ENCODE peak calls at places on chromosome 2, in nine cellular contexts. One of them, this sample, is unnamed.

GRCh38 chr2:163401481-163401880 is 334.3 kb downstream of the FIGN start:
- DNase-seq in HCT116: no peak
- DNase-seq in Peyer's patch: no peak
- DNase-seq in lower lobe of right lung: no peak
- DNase-seq in breast epithelium: no peak
- DNase-seq in prostate gland: no peak
- DNase-seq in adrenal gland: peak; percentile 66
- DNase-seq in ovary: no peak
- DNase-seq in endothelial cell of umbilical vein: peak; percentile 35
- DNase-seq in this sample: no peak

GRCh38 chr2:152336103-152336853 is 1.3 kb downstream of the FMNL2 start:
- DNase-seq in HCT116: no peak
- DNase-seq in lower lobe of right lung: peak; percentile 72
- DNase-seq in Peyer's patch: no peak
- DNase-seq in prostate gland: peak; percentile 41
- DNase-seq in adrenal gland: peak; percentile 67
- DNase-seq in ovary: peak; percentile 74
- DNase-seq in endothelial cell of umbilical vein: peak; percentile 54
- DNase-seq in breast epithelium: no peak
- DNase-seq in this sample: peak; percentile 69

GRCh38 chr2:75309596-75310290 is 110.4 kb upstream of the TACR1 start:
- DNase-seq in HCT116: no peak
- DNase-seq in breast epithelium: no peak
- DNase-seq in lower lobe of right lung: no peak
- DNase-seq in ovary: no peak
- DNase-seq in adrenal gland: no peak
- DNase-seq in prostate gland: no peak
- DNase-seq in Peyer's patch: no peak
- DNase-seq in endothelial cell of umbilical vein: no peak
- DNase-seq in this sample: no peak

GRCh38 chr2:133080822-133081221 is 410.8 kb upstream of the LYPD1 start:
- DNase-seq in HCT116: no peak
- DNase-seq in breast epithelium: no peak
- DNase-seq in endothelial cell of umbilical vein: no peak
- DNase-seq in adrenal gland: no peak
- DNase-seq in prostate gland: no peak
- DNase-seq in ovary: no peak
- DNase-seq in Peyer's patch: no peak
- DNase-seq in lower lobe of right lung: no peak
- DNase-seq in this sample: no peak

GRCh38 chr2:178592655-178593054 is 112.4 kb downstream of the PLEKHA3 start:
- DNase-seq in Peyer's patch: no peak
- DNase-seq in HCT116: no peak
- DNase-seq in lower lobe of right lung: no peak
- DNase-seq in prostate gland: no peak
- DNase-seq in adrenal gland: no peak
- DNase-seq in breast epithelium: no peak
- DNase-seq in ovary: no peak
- DNase-seq in endothelial cell of umbilical vein: no peak
- DNase-seq in this sample: no peak

GRCh38 chr2:24830351-24830750 is 37.1 kb downstream of the CENPO start:
- DNase-seq in endothelial cell of umbilical vein: no peak
- DNase-seq in breast epithelium: no peak
- DNase-seq in lower lobe of right lung: no peak
- DNase-seq in HCT116: peak; percentile 10
- DNase-seq in Peyer's patch: no peak
- DNase-seq in prostate gland: no peak
- DNase-seq in adrenal gland: no peak
- DNase-seq in ovary: no peak
- DNase-seq in this sample: no peak

GRCh38 chr2:45199973-45200372 is 190.7 kb upstream of the SIX2 start:
- DNase-seq in prostate gland: no peak
- DNase-seq in lower lobe of right lung: no peak
- DNase-seq in Peyer's patch: no peak
- DNase-seq in adrenal gland: no peak
- DNase-seq in ovary: no peak
- DNase-seq in endothelial cell of umbilical vein: no peak
- DNase-seq in HCT116: no peak
- DNase-seq in breast epithelium: no peak
- DNase-seq in this sample: no peak

GRCh38 chr2:159003555-159003954 is 35.1 kb downstream of the TANC1 start:
- DNase-seq in adrenal gland: no peak
- DNase-seq in breast epithelium: no peak
- DNase-seq in lower lobe of right lung: no peak
- DNase-seq in ovary: no peak
- DNase-seq in Peyer's patch: no peak
- DNase-seq in HCT116: no peak
- DNase-seq in endothelial cell of umbilical vein: no peak
- DNase-seq in prostate gland: no peak
- DNase-seq in this sample: no peak

GRCh38 chr2:80258321-80258720 is 46.2 kb downstream of the LRRTM1 start:
- DNase-seq in ovary: no peak
- DNase-seq in endothelial cell of umbilical vein: no peak
- DNase-seq in HCT116: no peak
- DNase-seq in prostate gland: no peak
- DNase-seq in adrenal gland: no peak
- DNase-seq in breast epithelium: no peak
- DNase-seq in lower lobe of right lung: no peak
- DNase-seq in Peyer's patch: no peak
- DNase-seq in this sample: no peak

GRCh38 chr2:80258793-80259192 is 45.8 kb downstream of the LRRTM1 start:
- DNase-seq in HCT116: no peak
- DNase-seq in breast epithelium: no peak
- DNase-seq in Peyer's patch: no peak
- DNase-seq in endothelial cell of umbilical vein: no peak
- DNase-seq in adrenal gland: no peak
- DNase-seq in prostate gland: no peak
- DNase-seq in ovary: no peak
- DNase-seq in lower lobe of right lung: no peak
- DNase-seq in this sample: no peak

GRCh38 chr2:80252294-80252986 is 52.1 kb downstream of the LRRTM1 start:
- DNase-seq in breast epithelium: no peak
- DNase-seq in adrenal gland: no peak
- DNase-seq in lower lobe of right lung: no peak
- DNase-seq in prostate gland: no peak
- DNase-seq in Peyer's patch: no peak
- DNase-seq in ovary: no peak
- DNase-seq in HCT116: no peak
- DNase-seq in endothelial cell of umbilical vein: no peak
- DNase-seq in this sample: no peak

GRCh38 chr2:80259292-80259691 is 45.3 kb downstream of the LRRTM1 start:
- DNase-seq in HCT116: no peak
- DNase-seq in breast epithelium: no peak
- DNase-seq in lower lobe of right lung: no peak
- DNase-seq in endothelial cell of umbilical vein: no peak
- DNase-seq in prostate gland: no peak
- DNase-seq in ovary: no peak
- DNase-seq in adrenal gland: no peak
- DNase-seq in Peyer's patch: no peak
- DNase-seq in this sample: no peak

DNA sequence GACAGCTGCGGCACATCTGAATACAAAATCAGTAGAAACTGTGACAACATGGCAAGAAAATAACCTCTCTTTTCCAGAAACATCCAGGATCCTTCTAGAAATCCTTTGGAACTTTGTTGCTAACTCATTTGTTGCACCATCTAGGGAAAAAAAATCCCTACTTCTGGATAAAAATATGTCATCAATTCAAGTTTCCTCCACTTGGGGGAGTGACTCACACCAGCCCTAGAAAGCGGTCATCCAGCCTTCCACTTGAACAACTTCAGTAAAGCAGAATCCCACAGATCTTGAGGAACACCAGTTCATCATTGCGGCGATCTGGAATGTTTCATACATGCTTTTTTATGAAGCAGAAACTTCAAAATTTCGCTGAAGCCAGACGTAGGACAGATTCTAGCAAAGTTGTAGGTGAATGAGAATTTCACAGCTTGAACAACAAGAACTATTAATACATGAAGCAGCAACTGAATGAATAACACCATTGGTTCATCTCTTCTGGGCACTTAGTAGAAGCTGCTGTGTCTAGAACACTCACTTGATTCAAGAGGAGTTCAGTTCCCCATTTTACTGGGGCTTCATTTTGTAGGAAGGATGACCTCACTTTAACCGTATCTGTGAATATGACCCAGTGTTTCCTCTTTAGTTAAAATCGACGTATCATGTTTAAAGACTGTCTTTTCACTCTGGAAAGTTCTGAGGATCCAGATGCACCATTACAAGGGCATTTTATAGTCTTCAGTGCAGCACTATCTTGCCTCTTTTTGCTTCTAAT is 48.0 kb downstream of the LRRTM1 start:
- DNase-seq in ovary: no peak
- DNase-seq in adrenal gland: no peak
- DNase-seq in prostate gland: no peak
- DNase-seq in HCT116: no peak
- DNase-seq in breast epithelium: no peak
- DNase-seq in endothelial cell of umbilical vein: no peak
- DNase-seq in Peyer's patch: no peak
- DNase-seq in lower lobe of right lung: no peak
- DNase-seq in this sample: no peak
- TF ChIP-seq CTCF in ovary: no peak
- TF ChIP-seq CTCF in adrenal gland: peak; percentile 10
- TF ChIP-seq CTCF in prostate gland: no peak
- TF ChIP-seq CTCF in HCT116: no peak
- TF ChIP-seq CTCF in breast epithelium: no peak
- TF ChIP-seq CTCF in endothelial cell of umbilical vein: no peak
- TF ChIP-seq CTCF in Peyer's patch: no peak
- TF ChIP-seq CTCF in lower lobe of right lung: no peak
- TF ChIP-seq CTCF in this sample: peak; percentile 3

DNA sequence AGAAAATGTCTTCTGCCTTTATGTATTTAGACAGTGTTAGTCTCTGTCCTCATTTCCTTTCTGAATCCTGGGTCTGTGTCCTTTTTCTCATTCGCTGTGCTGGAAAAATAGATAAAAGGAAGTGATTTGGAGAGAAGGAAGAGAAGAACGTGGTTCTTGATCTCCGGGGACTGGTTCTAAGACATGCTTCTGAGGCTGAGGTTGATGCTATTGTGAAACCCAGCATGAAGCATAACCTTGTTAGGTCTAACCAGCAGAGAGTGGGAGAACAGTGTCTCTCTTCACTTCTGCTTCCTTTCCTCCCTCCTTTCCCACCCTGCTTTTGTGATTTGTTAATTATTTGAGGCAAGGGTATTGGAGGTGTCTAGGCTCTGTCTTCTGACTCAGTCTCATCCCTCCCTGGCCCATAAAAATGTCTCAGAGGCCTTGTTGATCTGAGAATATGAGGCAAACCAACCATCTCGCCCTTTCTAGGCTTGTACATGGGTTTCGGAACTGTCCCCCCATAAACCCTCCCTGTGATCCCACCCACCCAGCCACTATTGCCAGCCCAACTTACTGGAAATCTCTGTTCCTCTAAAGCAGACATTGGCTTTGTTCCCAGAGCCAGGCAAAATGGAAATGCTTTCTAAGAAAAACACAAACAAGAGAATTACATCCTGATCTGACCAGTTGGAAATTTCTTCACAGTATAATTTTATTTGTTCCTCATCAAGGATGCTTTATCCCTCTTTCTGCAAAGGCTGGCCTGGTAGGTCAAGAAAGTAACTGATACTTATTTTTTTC is 360.6 kb upstream of the TNP1 start:
- DNase-seq in ovary: peak; percentile 40
- DNase-seq in adrenal gland: peak; percentile 51
- DNase-seq in Peyer's patch: no peak
- DNase-seq in endothelial cell of umbilical vein: peak; percentile 53
- DNase-seq in prostate gland: peak; percentile 7
- DNase-seq in lower lobe of right lung: no peak
- DNase-seq in HCT116: no peak
- DNase-seq in breast epithelium: no peak
- DNase-seq in this sample: no peak
- H3K27me3 ChIP-seq in ovary: no peaks in the 10 kb centered on the region
- H3K27me3 ChIP-seq in adrenal gland: no peaks in the 10 kb centered on the region
- H3K27me3 ChIP-seq in Peyer's patch: no peaks in the 10 kb centered on the region
- H3K27me3 ChIP-seq in endothelial cell of umbilical vein: no peaks in the 10 kb centered on the region
- H3K27me3 ChIP-seq in prostate gland: no peaks in the 10 kb centered on the region
- H3K27me3 ChIP-seq in lower lobe of right lung: no peaks in the 10 kb centered on the region
- H3K27me3 ChIP-seq in HCT116: peaks cover 41% of the 10 kb centered on the region
- H3K27me3 ChIP-seq in breast epithelium: no peaks in the 10 kb centered on the region
- H3K27me3 ChIP-seq in this sample: no peaks in the 10 kb centered on the region

GRCh38 chr2:48755473-48755872 is at the start of gene LHCGR:
- DNase-seq in endothelial cell of umbilical vein: no peak
- DNase-seq in HCT116: no peak
- DNase-seq in adrenal gland: no peak
- DNase-seq in lower lobe of right lung: peak; percentile 49
- DNase-seq in Peyer's patch: no peak
- DNase-seq in breast epithelium: no peak
- DNase-seq in prostate gland: no peak
- DNase-seq in ovary: peak; percentile 49
- DNase-seq in this sample: no peak

GRCh38 chr2:48753228-48753627 is 2.3 kb downstream of the LHCGR start:
- DNase-seq in prostate gland: no peak
- DNase-seq in lower lobe of right lung: no peak
- DNase-seq in ovary: no peak
- DNase-seq in Peyer's patch: no peak
- DNase-seq in endothelial cell of umbilical vein: no peak
- DNase-seq in breast epithelium: no peak
- DNase-seq in adrenal gland: no peak
- DNase-seq in HCT116: no peak
- DNase-seq in this sample: peak; percentile 29

GRCh38 chr2:48749820-48750739 is 5.4 kb downstream of the LHCGR start:
- DNase-seq in Peyer's patch: no peak
- DNase-seq in adrenal gland: no peak
- DNase-seq in prostate gland: no peak
- DNase-seq in breast epithelium: no peak
- DNase-seq in lower lobe of right lung: no peak
- DNase-seq in ovary: no peak
- DNase-seq in endothelial cell of umbilical vein: no peak
- DNase-seq in HCT116: no peak
- DNase-seq in this sample: peak; percentile 49

GRCh38 chr2:48756289-48756688 is 765 bp upstream of the LHCGR start:
- DNase-seq in Peyer's patch: no peak
- DNase-seq in HCT116: no peak
- DNase-seq in adrenal gland: no peak
- DNase-seq in endothelial cell of umbilical vein: no peak
- DNase-seq in ovary: no peak
- DNase-seq in breast epithelium: no peak
- DNase-seq in lower lobe of right lung: no peak
- DNase-seq in prostate gland: no peak
- DNase-seq in this sample: no peak

DNA sequence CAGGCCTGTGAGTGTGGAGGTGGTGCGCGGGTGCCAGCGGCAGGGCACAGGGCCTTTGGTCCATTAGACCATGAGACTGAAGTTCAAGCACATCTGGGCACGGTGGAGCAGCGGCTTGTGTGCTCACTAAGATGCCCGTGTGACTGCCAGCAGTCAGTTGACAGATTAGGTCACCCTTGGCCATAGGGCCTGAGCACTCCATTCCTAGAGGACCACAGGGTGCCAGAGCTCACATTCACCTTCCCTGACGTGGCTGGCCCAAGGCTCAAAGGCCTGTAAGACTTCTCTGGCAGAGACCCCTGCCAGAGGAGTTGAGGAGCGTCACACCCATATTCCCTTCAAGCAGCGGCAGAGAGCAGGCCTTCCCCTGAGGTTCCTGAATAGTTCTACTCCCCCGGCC is 650 bp downstream of the LHCGR start:
- DNase-seq in adrenal gland: no peak
- DNase-seq in Peyer's patch: no peak
- DNase-seq in HCT116: no peak
- DNase-seq in breast epithelium: no peak
- DNase-seq in ovary: no peak
- DNase-seq in lower lobe of right lung: no peak
- DNase-seq in endothelial cell of umbilical vein: no peak
- DNase-seq in prostate gland: no peak
- DNase-seq in this sample: no peak
- H3K4me3 ChIP-seq in adrenal gland: no peak overlapping the region
- H3K4me3 ChIP-seq in Peyer's patch: no peak overlapping the region
- H3K4me3 ChIP-seq in HCT116: no peak overlapping the region
- H3K4me3 ChIP-seq in breast epithelium: no peak overlapping the region
- H3K4me3 ChIP-seq in ovary: no peak overlapping the region
- H3K4me3 ChIP-seq in lower lobe of right lung: no peak overlapping the region
- H3K4me3 ChIP-seq in endothelial cell of umbilical vein: no peak overlapping the region
- H3K4me3 ChIP-seq in prostate gland: no peak overlapping the region
- H3K4me3 ChIP-seq in this sample: no peak overlapping the region

GRCh38 chr2:136132840-136133570 is 15.1 kb upstream of the CXCR4 start:
- DNase-seq in Peyer's patch: no peak
- DNase-seq in adrenal gland: no peak
- DNase-seq in ovary: no peak
- DNase-seq in lower lobe of right lung: no peak
- DNase-seq in prostate gland: no peak
- DNase-seq in HCT116: no peak
- DNase-seq in breast epithelium: no peak
- DNase-seq in endothelial cell of umbilical vein: no peak
- DNase-seq in this sample: no peak

GRCh38 chr2:136131484-136131960 is 13.6 kb upstream of the CXCR4 start:
- DNase-seq in adrenal gland: no peak
- DNase-seq in lower lobe of right lung: no peak
- DNase-seq in ovary: no peak
- DNase-seq in endothelial cell of umbilical vein: no peak
- DNase-seq in HCT116: no peak
- DNase-seq in prostate gland: no peak
- DNase-seq in breast epithelium: no peak
- DNase-seq in Peyer's patch: peak; percentile 50
- DNase-seq in this sample: peak; percentile 41

GRCh38 chr2:136134126-136134525 is 16.2 kb upstream of the CXCR4 start:
- DNase-seq in Peyer's patch: peak; percentile 61
- DNase-seq in lower lobe of right lung: no peak
- DNase-seq in adrenal gland: no peak
- DNase-seq in HCT116: no peak
- DNase-seq in ovary: no peak
- DNase-seq in breast epithelium: no peak
- DNase-seq in endothelial cell of umbilical vein: no peak
- DNase-seq in prostate gland: no peak
- DNase-seq in this sample: peak; percentile 50

GRCh38 chr2:136130511-136130910 is 12.6 kb upstream of the CXCR4 start:
- DNase-seq in Peyer's patch: no peak
- DNase-seq in breast epithelium: no peak
- DNase-seq in prostate gland: no peak
- DNase-seq in endothelial cell of umbilical vein: no peak
- DNase-seq in HCT116: no peak
- DNase-seq in lower lobe of right lung: no peak
- DNase-seq in adrenal gland: no peak
- DNase-seq in ovary: no peak
- DNase-seq in this sample: no peak

DNA sequence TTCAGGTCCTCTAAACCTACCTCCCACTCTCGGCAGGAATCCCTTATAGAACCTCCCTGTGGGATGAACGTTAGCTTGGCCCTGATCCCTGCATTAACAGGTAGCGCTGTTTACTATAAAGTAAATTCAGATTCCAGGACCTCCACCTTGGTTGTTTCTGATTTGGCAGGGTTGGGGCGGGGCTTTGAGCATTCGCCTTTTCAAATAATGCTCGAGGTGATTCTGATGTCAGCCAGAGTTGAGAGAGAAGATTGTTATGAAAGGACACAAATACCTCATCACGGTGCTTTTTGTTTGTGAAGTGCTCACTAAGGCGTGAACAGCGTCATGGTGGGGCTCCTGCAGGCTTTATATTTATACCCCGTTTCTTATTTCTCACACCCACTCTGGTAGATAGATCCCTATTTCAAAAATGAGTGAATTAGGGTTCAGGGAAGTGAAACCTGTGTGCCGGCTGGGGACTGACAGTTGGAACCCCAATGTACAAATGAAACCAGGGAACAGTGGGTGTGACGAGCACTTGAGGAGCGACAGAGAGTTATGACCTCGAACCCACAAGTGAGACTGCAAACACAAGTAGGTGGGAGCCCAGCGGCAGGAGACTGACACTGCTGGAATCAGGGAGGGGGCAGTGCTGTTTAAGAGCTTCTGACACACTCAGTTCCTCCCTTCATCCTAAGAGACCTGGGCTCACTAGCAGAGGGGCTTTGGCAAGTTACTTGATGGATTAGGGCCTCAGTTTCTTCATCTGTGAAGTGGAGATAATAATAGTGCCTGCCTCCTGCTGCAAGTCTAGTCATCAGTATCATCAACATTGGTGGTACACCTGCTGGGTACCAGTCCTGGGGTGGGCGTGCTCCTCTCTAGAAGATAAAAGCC is 14.3 kb upstream of the CXCR4 start:
- DNase-seq in Peyer's patch: peak; percentile 92
- DNase-seq in endothelial cell of umbilical vein: no peak
- DNase-seq in adrenal gland: no peak
- DNase-seq in lower lobe of right lung: peak; percentile 62
- DNase-seq in breast epithelium: no peak
- DNase-seq in HCT116: no peak
- DNase-seq in prostate gland: no peak
- DNase-seq in ovary: no peak
- DNase-seq in this sample: peak; percentile 86
- TF ChIP-seq CTCF in Peyer's patch: peak; percentile 22
- TF ChIP-seq CTCF in endothelial cell of umbilical vein: no peak
- TF ChIP-seq CTCF in adrenal gland: no peak
- TF ChIP-seq CTCF in lower lobe of right lung: no peak
- TF ChIP-seq CTCF in breast epithelium: no peak
- TF ChIP-seq CTCF in HCT116: no peak
- TF ChIP-seq CTCF in prostate gland: no peak
- TF ChIP-seq CTCF in ovary: no peak
- TF ChIP-seq CTCF in this sample: no peak

This sample was measured in GM06990.